ENCODE peak calls at places on chromosomes 4 and X, in nine cellular contexts. One of them, this sample, is unnamed. For H3K9me3, the result is how much of the 10 kb centered on the place peaks cover.

GRCh38 chr4:55993994-55994657 is 45.4 kb downstream of the CEP135 start:
- DNase-seq in right lobe of liver: no peak
- DNase-seq in colonic mucosa: no peak
- DNase-seq in keratinocyte: no peak
- DNase-seq in endodermal cell: no peak
- DNase-seq in H9: no peak
- DNase-seq in IMR-90: no peak
- DNase-seq in upper lobe of right lung: no peak
- DNase-seq in tibial artery: no peak
- DNase-seq in this sample: no peak

GRCh38 chrX:18931972-18932371 is 51.9 kb downstream of the PHKA2 start:
- DNase-seq in upper lobe of right lung: no peak
- DNase-seq in keratinocyte: no peak
- DNase-seq in colonic mucosa: peak
- DNase-seq in right lobe of liver: no peak
- DNase-seq in IMR-90: peak
- DNase-seq in H9: no peak
- DNase-seq in endodermal cell: peak
- DNase-seq in tibial artery: no peak
- DNase-seq in this sample: no peak

GRCh38 chr4:40845136-40845910 is 95.6 kb downstream of the NSUN7 start:
- DNase-seq in tibial artery: no peak
- DNase-seq in endodermal cell: no peak
- DNase-seq in right lobe of liver: no peak
- DNase-seq in upper lobe of right lung: no peak
- DNase-seq in H9: no peak
- DNase-seq in IMR-90: no peak
- DNase-seq in keratinocyte: no peak
- DNase-seq in colonic mucosa: no peak
- DNase-seq in this sample: no peak

GRCh38 chr4:16505726-16506125 is 279.5 kb upstream of the TAPT1 start:
- DNase-seq in right lobe of liver: no peak
- DNase-seq in tibial artery: no peak
- DNase-seq in colonic mucosa: no peak
- DNase-seq in keratinocyte: no peak
- DNase-seq in endodermal cell: peak
- DNase-seq in upper lobe of right lung: no peak
- DNase-seq in H9: peak
- DNase-seq in IMR-90: peak
- DNase-seq in this sample: no peak

GRCh38 chr4:102694791-102695190 is 66.0 kb downstream of the MANBA start:
- DNase-seq in upper lobe of right lung: no peak
- DNase-seq in colonic mucosa: no peak
- DNase-seq in IMR-90: peak
- DNase-seq in right lobe of liver: no peak
- DNase-seq in endodermal cell: no peak
- DNase-seq in H9: no peak
- DNase-seq in tibial artery: no peak
- DNase-seq in keratinocyte: no peak
- DNase-seq in this sample: no peak

GRCh38 chr4:80521438-80521837 is 185.9 kb downstream of the CFAP299 start:
- DNase-seq in right lobe of liver: no peak
- DNase-seq in IMR-90: no peak
- DNase-seq in upper lobe of right lung: no peak
- DNase-seq in endodermal cell: no peak
- DNase-seq in colonic mucosa: no peak
- DNase-seq in H9: no peak
- DNase-seq in keratinocyte: no peak
- DNase-seq in tibial artery: no peak
- DNase-seq in this sample: no peak

GRCh38 chrX:319579-320125 is 1.1 kb upstream of the GTPBP6 start:
- DNase-seq in keratinocyte: no peak
- DNase-seq in endodermal cell: no peak
- DNase-seq in colonic mucosa: no peak
- DNase-seq in right lobe of liver: peak
- DNase-seq in H9: no peak
- DNase-seq in IMR-90: no peak
- DNase-seq in upper lobe of right lung: peak
- DNase-seq in tibial artery: peak
- DNase-seq in this sample: no peak

GRCh38 chr4:52376107-52376704 is 282.9 kb downstream of the USP46 start:
- DNase-seq in H9: no peak
- DNase-seq in tibial artery: no peak
- DNase-seq in right lobe of liver: no peak
- DNase-seq in IMR-90: peak
- DNase-seq in upper lobe of right lung: no peak
- DNase-seq in endodermal cell: no peak
- DNase-seq in keratinocyte: no peak
- DNase-seq in colonic mucosa: peak
- DNase-seq in this sample: no peak

GRCh38 chr4:77820836-77821561 is 1.8 kb upstream of the CNOT6L start:
- DNase-seq in right lobe of liver: no peak
- DNase-seq in colonic mucosa: peak
- DNase-seq in keratinocyte: no peak
- DNase-seq in upper lobe of right lung: no peak
- DNase-seq in IMR-90: no peak
- DNase-seq in endodermal cell: no peak
- DNase-seq in tibial artery: no peak
- DNase-seq in H9: no peak
- DNase-seq in this sample: no peak

GRCh38 chr4:82864336-82865001 is 26.5 kb downstream of the SEC31A start:
- DNase-seq in right lobe of liver: no peak
- DNase-seq in tibial artery: no peak
- DNase-seq in keratinocyte: no peak
- DNase-seq in colonic mucosa: no peak
- DNase-seq in IMR-90: no peak
- DNase-seq in endodermal cell: no peak
- DNase-seq in upper lobe of right lung: no peak
- DNase-seq in H9: no peak
- DNase-seq in this sample: no peak

GRCh38 chr4:138158746-138159297 is 83.3 kb downstream of the SLC7A11 start:
- DNase-seq in right lobe of liver: no peak
- DNase-seq in endodermal cell: no peak
- DNase-seq in upper lobe of right lung: no peak
- DNase-seq in tibial artery: no peak
- DNase-seq in keratinocyte: no peak
- DNase-seq in IMR-90: peak
- DNase-seq in H9: no peak
- DNase-seq in colonic mucosa: no peak
- DNase-seq in this sample: no peak
- TF ChIP-seq CTCF in right lobe of liver: no peak
- TF ChIP-seq CTCF in endodermal cell: no peak
- TF ChIP-seq CTCF in upper lobe of right lung: no peak
- TF ChIP-seq CTCF in tibial artery: no peak
- TF ChIP-seq CTCF in keratinocyte: no peak
- TF ChIP-seq CTCF in IMR-90: no peak
- TF ChIP-seq CTCF in H9: no peak
- TF ChIP-seq CTCF in colonic mucosa: no peak
- TF ChIP-seq CTCF in this sample: no peak

GRCh38 chrX:81291996-81292395 is 90.1 kb downstream of the SH3BGRL start:
- DNase-seq in colonic mucosa: no peak
- DNase-seq in tibial artery: no peak
- DNase-seq in right lobe of liver: no peak
- DNase-seq in keratinocyte: no peak
- DNase-seq in IMR-90: no peak
- DNase-seq in H9: no peak
- DNase-seq in upper lobe of right lung: no peak
- DNase-seq in endodermal cell: no peak
- DNase-seq in this sample: no peak

GRCh38 chrX:81286075-81286474 is 84.2 kb downstream of the SH3BGRL start:
- DNase-seq in right lobe of liver: no peak
- DNase-seq in keratinocyte: no peak
- DNase-seq in endodermal cell: no peak
- DNase-seq in colonic mucosa: no peak
- DNase-seq in upper lobe of right lung: no peak
- DNase-seq in H9: no peak
- DNase-seq in IMR-90: no peak
- DNase-seq in tibial artery: no peak
- DNase-seq in this sample: no peak

DNA sequence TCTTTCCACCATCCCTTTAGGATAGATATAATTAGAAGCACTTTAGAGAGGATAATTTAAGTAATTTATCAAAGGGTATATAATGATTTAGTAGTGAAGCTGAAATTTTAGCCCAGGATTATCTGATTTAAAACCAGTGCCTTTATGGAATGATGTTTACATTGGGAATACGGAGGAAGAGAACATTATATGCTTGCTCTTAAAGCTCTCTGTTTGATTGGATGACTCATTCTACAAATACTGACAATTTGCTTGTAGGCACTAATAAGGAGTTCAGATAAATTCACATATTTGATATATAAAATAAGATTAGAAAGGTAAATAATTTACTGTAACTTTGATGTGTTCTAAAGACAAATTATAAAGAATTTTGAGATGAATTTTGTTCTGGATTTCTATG is 84.7 kb downstream of the SH3BGRL start:
- DNase-seq in colonic mucosa: no peak
- DNase-seq in keratinocyte: no peak
- DNase-seq in upper lobe of right lung: no peak
- DNase-seq in tibial artery: no peak
- DNase-seq in IMR-90: peak
- DNase-seq in endodermal cell: no peak
- DNase-seq in H9: no peak
- DNase-seq in right lobe of liver: no peak
- DNase-seq in this sample: no peak
- H3K9me3 ChIP-seq in colonic mucosa: under half
- H3K9me3 ChIP-seq in keratinocyte: under half
- H3K9me3 ChIP-seq in upper lobe of right lung: under half
- H3K9me3 ChIP-seq in tibial artery: under half
- H3K9me3 ChIP-seq in IMR-90: under half
- H3K9me3 ChIP-seq in endodermal cell: under half
- H3K9me3 ChIP-seq in H9: under half
- H3K9me3 ChIP-seq in right lobe of liver: under half
- H3K9me3 ChIP-seq in this sample: under half

GRCh38 chr4:70538869-70539268 is 20.5 kb downstream of the AMTN start:
- DNase-seq in H9: no peak
- DNase-seq in right lobe of liver: no peak
- DNase-seq in upper lobe of right lung: no peak
- DNase-seq in endodermal cell: no peak
- DNase-seq in colonic mucosa: no peak
- DNase-seq in keratinocyte: no peak
- DNase-seq in tibial artery: no peak
- DNase-seq in IMR-90: no peak
- DNase-seq in this sample: no peak

DNA sequence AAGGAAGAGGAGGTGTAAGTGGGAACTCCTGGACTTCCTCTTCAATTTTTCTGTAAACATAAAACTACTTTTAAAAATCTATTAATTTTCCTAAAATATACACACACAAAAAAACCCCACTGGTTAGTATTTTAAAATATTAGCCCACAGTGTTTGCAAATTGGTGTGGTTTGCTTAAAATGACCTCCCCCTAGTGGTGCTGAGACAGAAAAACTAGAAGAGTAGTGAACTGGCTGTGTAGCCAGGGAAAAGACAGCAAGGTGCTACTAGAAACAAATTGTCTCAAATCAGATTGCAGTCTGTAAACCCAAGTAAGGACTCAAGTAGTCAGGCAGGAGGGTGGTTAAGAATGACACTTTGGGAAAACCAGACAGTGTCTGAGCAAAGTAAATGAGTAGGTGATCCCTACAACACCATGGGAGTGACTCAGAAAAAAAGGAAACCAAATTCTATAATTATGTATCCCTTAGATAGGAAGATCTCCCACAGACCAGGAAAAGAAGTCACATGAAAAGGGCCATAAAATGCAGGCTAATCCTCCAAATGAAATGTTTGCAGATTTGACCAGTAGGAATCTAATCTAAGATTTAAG is 26.0 kb downstream of the AMTN start:
- DNase-seq in keratinocyte: no peak
- DNase-seq in colonic mucosa: no peak
- DNase-seq in IMR-90: peak
- DNase-seq in H9: no peak
- DNase-seq in tibial artery: no peak
- DNase-seq in upper lobe of right lung: no peak
- DNase-seq in endodermal cell: peak
- DNase-seq in right lobe of liver: no peak
- DNase-seq in this sample: no peak
- TF ChIP-seq CTCF in keratinocyte: peak
- TF ChIP-seq CTCF in colonic mucosa: no peak
- TF ChIP-seq CTCF in IMR-90: peak
- TF ChIP-seq CTCF in H9: peak
- TF ChIP-seq CTCF in tibial artery: no peak
- TF ChIP-seq CTCF in upper lobe of right lung: peak
- TF ChIP-seq CTCF in endodermal cell: peak
- TF ChIP-seq CTCF in right lobe of liver: peak
- TF ChIP-seq CTCF in this sample: peak

GRCh38 chr4:11178433-11178832 is 250.3 kb downstream of the HS3ST1 start:
- DNase-seq in IMR-90: no peak
- DNase-seq in H9: no peak
- DNase-seq in right lobe of liver: no peak
- DNase-seq in colonic mucosa: no peak
- DNase-seq in keratinocyte: no peak
- DNase-seq in endodermal cell: no peak
- DNase-seq in tibial artery: no peak
- DNase-seq in upper lobe of right lung: no peak
- DNase-seq in this sample: no peak

GRCh38 chr4:11175374-11175773 is 253.3 kb downstream of the HS3ST1 start:
- DNase-seq in upper lobe of right lung: no peak
- DNase-seq in right lobe of liver: no peak
- DNase-seq in tibial artery: no peak
- DNase-seq in keratinocyte: no peak
- DNase-seq in IMR-90: no peak
- DNase-seq in H9: no peak
- DNase-seq in colonic mucosa: no peak
- DNase-seq in endodermal cell: no peak
- DNase-seq in this sample: no peak
- H3K9me3 ChIP-seq in upper lobe of right lung: under half
- H3K9me3 ChIP-seq in right lobe of liver: under half
- H3K9me3 ChIP-seq in tibial artery: under half
- H3K9me3 ChIP-seq in keratinocyte: under half
- H3K9me3 ChIP-seq in IMR-90: under half
- H3K9me3 ChIP-seq in H9: under half
- H3K9me3 ChIP-seq in colonic mucosa: under half
- H3K9me3 ChIP-seq in endodermal cell: under half
- H3K9me3 ChIP-seq in this sample: under half

DNA sequence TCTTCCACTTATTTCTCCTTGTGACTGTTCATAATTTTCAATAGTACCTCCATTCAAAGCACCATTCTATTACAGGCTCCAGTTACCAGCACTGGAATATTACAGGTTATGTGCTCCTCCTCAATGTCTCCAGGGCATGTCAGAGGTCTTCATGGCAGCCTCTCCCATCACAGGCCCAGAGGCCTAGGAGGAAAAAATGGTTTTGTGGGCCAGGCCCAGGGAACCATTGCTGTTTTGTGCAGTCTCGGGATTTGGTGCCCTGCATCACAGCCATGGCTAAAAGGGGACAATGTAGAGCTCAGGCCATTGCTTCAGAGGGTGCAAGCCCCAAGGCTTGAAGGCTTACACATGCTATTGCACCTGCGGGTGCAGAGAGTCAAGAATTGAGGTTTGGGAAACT is 7.2 kb upstream of the PNMA3 start:
- DNase-seq in IMR-90: no peak
- DNase-seq in upper lobe of right lung: no peak
- DNase-seq in endodermal cell: no peak
- DNase-seq in colonic mucosa: no peak
- DNase-seq in H9: no peak
- DNase-seq in keratinocyte: no peak
- DNase-seq in right lobe of liver: no peak
- DNase-seq in tibial artery: no peak
- DNase-seq in this sample: no peak
- TF ChIP-seq CTCF in IMR-90: no peak
- TF ChIP-seq CTCF in upper lobe of right lung: no peak
- TF ChIP-seq CTCF in endodermal cell: no peak
- TF ChIP-seq CTCF in colonic mucosa: no peak
- TF ChIP-seq CTCF in H9: no peak
- TF ChIP-seq CTCF in keratinocyte: no peak
- TF ChIP-seq CTCF in right lobe of liver: no peak
- TF ChIP-seq CTCF in tibial artery: no peak
- TF ChIP-seq CTCF in this sample: no peak